ENCODE peak calls at places on chromosome 10, in six cellular contexts. K is AG04450, V is bronchial epithelial cell, B is Calu3, Z is astrocyte of the cerebellum, T is cardiac muscle cell. H is an unnamed sample.

GRCh38 chr10:108346066-108346465 is 1181.6 kb upstream of the SORCS1 start:
- DNase-seq in Z (no peak), T (no peak), B (no peak), V (no peak), K (no peak), H (no peak)

GRCh38 chr10:44370731-44371248 is 14.1 kb downstream of the CXCL12 start:
- DNase-seq in K (no peak), Z (no peak), T (peak), B (no peak), V (no peak), H (no peak)

GRCh38 chr10:63711361-63711760 is 190.2 kb downstream of the REEP3 start:
- DNase-seq in K (no peak), T (peak), Z (peak), V (peak), B (peak), H (no peak)

GRCh38 chr10:91613411-91614253 is 19.2 kb downstream of the PPP1R3C start:
- DNase-seq in T (peak), V (peak), Z (peak), B (peak), K (peak), H (no peak)

GRCh38 chr10:90319188-90319914 is 538.5 kb downstream of the HTR7 start:
- DNase-seq in B (peak), K (peak), V (peak), T (peak), Z (peak), H (no peak)

GRCh38 chr10:5942471-5942870 is 34.9 kb downstream of the IL15RA start:
- DNase-seq in K (no peak), Z (no peak), T (no peak), B (no peak), V (no peak), H (no peak)

GRCh38 chr10:63628526-63629362 is 107.5 kb downstream of the REEP3 start:
- DNase-seq in K (no peak), V (peak), B (peak), Z (no peak), T (peak), H (peak)

GRCh38 chr10:14782691-14783363 is 8.1 kb upstream of the FAM107B start:
- DNase-seq in B (peak), V (peak), T (peak), K (no peak), Z (no peak), H (no peak)

DNA sequence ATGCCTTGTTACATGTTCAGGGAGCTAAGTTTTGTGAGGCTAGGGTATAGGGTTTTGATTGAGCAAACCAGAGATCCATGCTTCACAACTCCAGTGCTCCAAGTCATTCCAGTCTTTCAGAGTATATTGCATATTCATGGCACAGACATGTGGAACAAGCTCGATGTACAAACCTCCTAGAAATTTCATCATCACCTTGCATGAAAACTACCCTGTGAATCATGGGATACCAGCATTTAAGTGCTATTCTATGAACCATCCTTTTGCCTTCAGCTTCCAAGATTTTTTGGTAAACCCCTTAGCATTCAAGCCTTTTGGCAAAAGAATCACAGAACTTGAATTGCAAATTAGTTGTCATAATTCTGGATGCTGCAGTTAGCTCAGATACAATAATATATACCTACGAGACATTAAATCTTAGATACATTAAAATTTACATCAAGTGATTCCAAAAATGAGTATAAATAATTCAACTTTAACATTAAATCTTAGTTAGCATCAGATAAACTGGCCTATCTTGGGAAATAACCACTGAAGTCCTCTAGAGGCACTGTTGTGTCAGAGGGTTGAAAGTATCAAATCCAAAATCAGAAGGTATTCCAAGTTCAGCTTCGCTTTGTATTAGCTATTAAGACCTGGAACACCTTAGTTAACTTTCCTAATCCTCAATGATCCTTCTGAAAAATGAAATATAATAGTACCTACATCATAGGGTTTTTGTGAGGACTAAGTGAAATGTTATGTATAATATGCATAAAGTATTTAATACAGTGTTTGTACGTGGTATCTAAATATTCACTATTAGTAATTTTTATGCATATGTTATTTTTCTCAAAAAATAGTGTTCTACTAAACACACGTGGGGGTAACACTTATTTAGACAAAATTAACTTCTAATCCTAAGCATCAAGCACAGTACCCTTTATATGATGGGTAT is 55.5 kb upstream of the CABCOCO1 start:
- DNase-seq in Z (no peak), V (peak), B (no peak), T (no peak), K (no peak), H (no peak)
- TF ChIP-seq CTCF in Z (peak), V (peak), B (peak), T (peak), K (peak), H (peak)

GRCh38 chr10:86663576-86664369 is 4.5 kb upstream of the LDB3 start:
- DNase-seq in T (no peak), K (no peak), V (no peak), Z (no peak), B (no peak), H (no peak)

GRCh38 chr10:86662186-86663045 is 5.9 kb upstream of the LDB3 start:
- DNase-seq in B (no peak), K (no peak), T (no peak), V (no peak), Z (no peak), H (no peak)

GRCh38 chr10:86661161-86662025 is 6.9 kb upstream of the LDB3 start:
- DNase-seq in V (peak), T (peak), Z (no peak), B (no peak), K (no peak), H (no peak)

GRCh38 chr10:86664370-86665217 is 3.7 kb upstream of the LDB3 start:
- DNase-seq in T (no peak), B (no peak), V (no peak), Z (no peak), K (no peak), H (no peak)

GRCh38 chr10:86663046-86663345 is 5.3 kb upstream of the LDB3 start:
- DNase-seq in V (no peak), B (no peak), K (no peak), T (no peak), Z (no peak), H (no peak)
- TF ChIP-seq CTCF in V (no peak), B (no peak), K (no peak), T (no peak), Z (no peak), H (no peak)

GRCh38 chr10:71064413-71065118 is 147.8 kb upstream of the UNC5B start:
- DNase-seq in V (no peak), B (no peak), K (no peak), T (no peak), Z (no peak), H (no peak)
- TF ChIP-seq CTCF in V (peak), B (no peak), K (peak), T (peak), Z (no peak), H (no peak)

GRCh38 chr10:123154092-123154942 is at the start of gene BUB3:
- DNase-seq in B (peak), K (peak), T (peak), V (peak), Z (peak), H (peak)
- TF ChIP-seq CTCF in B (no peak), K (peak), T (no peak), V (peak), Z (peak), H (peak)

GRCh38 chr10:110190170-110190569 is 17.2 kb upstream of the MXI1 start:
- DNase-seq in T (no peak), B (no peak), V (peak), Z (no peak), K (no peak), H (no peak)

GRCh38 chr10:110192552-110192951 is 14.9 kb upstream of the MXI1 start:
- DNase-seq in K (no peak), Z (no peak), B (no peak), T (peak), V (no peak), H (no peak)
- TF ChIP-seq CTCF in K (peak), Z (no peak), B (no peak), T (peak), V (no peak), H (no peak)

GRCh38 chr10:97442277-97442676 is 3.5 kb downstream of the EXOSC1 start:
- DNase-seq in B (no peak), K (no peak), Z (no peak), T (no peak), V (no peak), H (no peak)

GRCh38 chr10:97445357-97445721 is 467 bp downstream of the EXOSC1 start:
- DNase-seq in V (no peak), K (no peak), B (no peak), T (no peak), Z (no peak), H (no peak)

GRCh38 chr10:97444212-97444611 is 1.6 kb downstream of the EXOSC1 start:
- DNase-seq in T (no peak), B (no peak), Z (no peak), K (no peak), V (no peak), H (no peak)

GRCh38 chr10:97450828-97451227 is 4.9 kb downstream of the ZDHHC16 start:
- DNase-seq in K (no peak), Z (no peak), V (peak), B (no peak), T (no peak), H (no peak)

GRCh38 chr10:97445722-97446639 is at the start of the genes EXOSC1 and ZDHHC16:
- DNase-seq in K (peak), B (peak), V (peak), Z (peak), T (peak), H (peak)
- TF ChIP-seq CTCF in K (peak), B (no peak), V (peak), Z (no peak), T (no peak), H (no peak)

DNA sequence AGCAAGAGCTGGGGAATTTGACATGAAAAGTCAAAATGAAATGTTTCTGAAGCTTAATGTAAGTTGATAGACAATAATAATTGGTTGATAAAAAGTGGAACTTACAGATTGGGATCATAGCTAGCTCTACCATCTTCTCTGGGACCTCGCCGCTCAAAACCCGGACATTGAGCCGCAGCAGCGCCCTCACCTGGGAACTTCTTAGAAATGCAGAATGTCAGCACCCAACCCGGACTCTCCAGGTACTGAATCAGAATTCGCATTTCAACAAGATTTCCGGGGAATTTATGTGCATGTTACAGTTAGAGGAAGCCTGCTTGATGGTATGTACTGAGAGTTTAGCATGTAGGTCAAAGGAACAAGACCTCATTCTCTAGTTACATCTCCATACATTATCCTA is 36.7 kb upstream of the ABLIM1 start:
- DNase-seq in V (no peak), Z (no peak), B (peak), K (no peak), T (peak), H (peak)
- TF ChIP-seq CTCF in V (peak), Z (peak), B (peak), K (peak), T (peak), H (peak)

DNA sequence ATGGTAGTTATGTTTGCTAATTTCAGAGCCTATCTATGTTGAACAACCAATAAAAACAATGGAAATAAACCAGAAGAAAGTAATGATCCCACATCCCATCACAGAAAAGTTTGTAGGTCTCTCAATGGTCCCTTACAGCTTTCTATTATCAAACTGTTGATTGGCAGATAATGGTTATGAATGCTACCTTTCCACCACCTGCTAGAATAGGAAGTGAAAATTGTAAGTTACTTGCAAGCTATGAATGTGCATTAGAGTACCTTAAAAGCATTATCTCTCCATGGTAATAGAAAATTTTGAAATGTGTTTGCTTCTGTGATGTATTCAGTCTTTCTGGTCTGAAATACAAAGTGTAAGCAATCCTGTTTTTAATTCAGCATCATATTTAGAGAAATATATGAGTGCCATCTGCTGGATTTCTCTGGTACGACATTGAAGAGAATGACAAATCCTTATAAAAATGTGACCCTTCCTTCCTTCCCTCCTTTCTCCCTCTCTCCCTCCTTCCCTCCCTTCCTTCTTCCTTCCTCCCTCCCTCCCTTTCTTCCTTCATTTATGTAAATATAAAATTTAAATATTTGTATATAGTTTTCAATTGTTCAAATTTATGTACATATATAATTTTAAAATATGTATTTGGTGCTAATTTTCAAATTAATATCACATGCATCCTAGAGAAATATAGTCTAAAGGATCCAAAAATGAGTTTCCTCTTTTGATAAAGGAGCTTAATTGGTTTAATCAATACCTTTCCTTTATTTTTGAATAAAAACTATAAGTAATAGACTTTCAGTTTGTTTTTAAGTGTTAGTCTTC is 41.4 kb upstream of the PNLIPRP3 start:
- DNase-seq in T (peak), V (peak), K (no peak), Z (peak), B (peak), H (peak)
- TF ChIP-seq CTCF in T (peak), V (peak), K (peak), Z (peak), B (peak), H (peak)

GRCh38 chr10:101073631-101074030 is 11.8 kb downstream of the KAZALD1 start:
- DNase-seq in T (no peak), B (no peak), K (no peak), Z (no peak), V (no peak), H (no peak)
- TF ChIP-seq CTCF in T (no peak), B (no peak), K (peak), Z (no peak), V (peak), H (no peak)

GRCh38 chr10:17409170-17409733 is 45.1 kb downstream of the ST8SIA6 start:
- DNase-seq in Z (no peak), K (no peak), V (peak), T (peak), B (no peak), H (no peak)
- TF ChIP-seq CTCF in Z (peak), K (peak), V (peak), T (peak), B (no peak), H (peak)